ENCODE peak calls at places on chromosome 3, in eight cellular contexts. One of them, this sample, is unnamed.

GRCh38 chr3:104388624-104389023 is 978.1 kb upstream of the ALCAM start:
- DNase-seq in ovary: no peak
- DNase-seq in GM12878: no peak
- DNase-seq in suprapubic skin: no peak
- DNase-seq in right lobe of liver: no peak
- DNase-seq in A549: no peak
- DNase-seq in breast epithelium: no peak
- DNase-seq in IMR-90: peak
- DNase-seq in this sample: no peak

GRCh38 chr3:81602781-81603180 is 158.7 kb downstream of the GBE1 start:
- DNase-seq in ovary: no peak
- DNase-seq in GM12878: no peak
- DNase-seq in suprapubic skin: no peak
- DNase-seq in right lobe of liver: no peak
- DNase-seq in A549: no peak
- DNase-seq in breast epithelium: no peak
- DNase-seq in IMR-90: peak
- DNase-seq in this sample: no peak

GRCh38 chr3:170475091-170475705 is 56.5 kb downstream of the CLDN11 start:
- DNase-seq in ovary: no peak
- DNase-seq in GM12878: no peak
- DNase-seq in suprapubic skin: no peak
- DNase-seq in right lobe of liver: no peak
- DNase-seq in A549: no peak
- DNase-seq in breast epithelium: no peak
- DNase-seq in IMR-90: peak
- DNase-seq in this sample: no peak

GRCh38 chr3:69092030-69092513 is 7.3 kb downstream of the ARL6IP5 start:
- DNase-seq in ovary: no peak
- DNase-seq in GM12878: no peak
- DNase-seq in suprapubic skin: no peak
- DNase-seq in right lobe of liver: no peak
- DNase-seq in A549: no peak
- DNase-seq in breast epithelium: no peak
- DNase-seq in IMR-90: no peak
- DNase-seq in this sample: no peak

GRCh38 chr3:145704020-145704419 is 457.0 kb downstream of the PLOD2 start:
- DNase-seq in ovary: no peak
- DNase-seq in GM12878: no peak
- DNase-seq in suprapubic skin: no peak
- DNase-seq in right lobe of liver: no peak
- DNase-seq in A549: peak
- DNase-seq in breast epithelium: no peak
- DNase-seq in IMR-90: no peak
- DNase-seq in this sample: no peak

GRCh38 chr3:99943931-99944761 is 126.5 kb downstream of the CMSS1 start:
- DNase-seq in ovary: no peak
- DNase-seq in GM12878: no peak
- DNase-seq in suprapubic skin: no peak
- DNase-seq in right lobe of liver: no peak
- DNase-seq in A549: no peak
- DNase-seq in breast epithelium: no peak
- DNase-seq in IMR-90: peak
- DNase-seq in this sample: no peak

GRCh38 chr3:174541708-174542107 is 317.4 kb upstream of the NAALADL2 start:
- DNase-seq in ovary: no peak
- DNase-seq in GM12878: no peak
- DNase-seq in suprapubic skin: no peak
- DNase-seq in right lobe of liver: no peak
- DNase-seq in A549: no peak
- DNase-seq in breast epithelium: no peak
- DNase-seq in IMR-90: peak
- DNase-seq in this sample: no peak

GRCh38 chr3:85935171-85935570 is 976.4 kb downstream of the CADM2 start:
- DNase-seq in ovary: no peak
- DNase-seq in GM12878: no peak
- DNase-seq in suprapubic skin: no peak
- DNase-seq in right lobe of liver: no peak
- DNase-seq in A549: no peak
- DNase-seq in breast epithelium: no peak
- DNase-seq in IMR-90: no peak
- DNase-seq in this sample: no peak

GRCh38 chr3:72763751-72764440 is 84.3 kb downstream of the SHQ1 start:
- DNase-seq in ovary: no peak
- DNase-seq in GM12878: no peak
- DNase-seq in suprapubic skin: no peak
- DNase-seq in right lobe of liver: no peak
- DNase-seq in A549: no peak
- DNase-seq in breast epithelium: no peak
- DNase-seq in IMR-90: no peak
- DNase-seq in this sample: no peak

GRCh38 chr3:123724306-123724705 is 139.5 kb upstream of the HACD2 start:
- DNase-seq in ovary: no peak
- DNase-seq in GM12878: no peak
- DNase-seq in suprapubic skin: no peak
- DNase-seq in right lobe of liver: no peak
- DNase-seq in A549: peak
- DNase-seq in breast epithelium: no peak
- DNase-seq in IMR-90: peak
- DNase-seq in this sample: no peak

GRCh38 chr3:112514527-112515128 is 15.4 kb upstream of the BTLA start:
- DNase-seq in ovary: no peak
- DNase-seq in GM12878: peak
- DNase-seq in suprapubic skin: no peak
- DNase-seq in right lobe of liver: no peak
- DNase-seq in A549: no peak
- DNase-seq in breast epithelium: no peak
- DNase-seq in IMR-90: peak
- DNase-seq in this sample: no peak

GRCh38 chr3:160885791-160886286 is 129.8 kb downstream of the PPM1L start:
- DNase-seq in ovary: no peak
- DNase-seq in GM12878: peak
- DNase-seq in suprapubic skin: no peak
- DNase-seq in right lobe of liver: no peak
- DNase-seq in A549: no peak
- DNase-seq in breast epithelium: no peak
- DNase-seq in IMR-90: peak
- DNase-seq in this sample: peak

GRCh38 chr3:124654470-124654845 is 75.8 kb upstream of the UMPS start:
- DNase-seq in ovary: no peak
- DNase-seq in GM12878: no peak
- DNase-seq in suprapubic skin: no peak
- DNase-seq in right lobe of liver: peak
- DNase-seq in A549: no peak
- DNase-seq in breast epithelium: no peak
- DNase-seq in IMR-90: no peak
- DNase-seq in this sample: no peak

GRCh38 chr3:48633256-48633655 is 2.0 kb downstream of the SLC26A6 start:
- DNase-seq in ovary: no peak
- DNase-seq in GM12878: no peak
- DNase-seq in suprapubic skin: no peak
- DNase-seq in right lobe of liver: no peak
- DNase-seq in A549: no peak
- DNase-seq in breast epithelium: no peak
- DNase-seq in IMR-90: no peak
- DNase-seq in this sample: no peak

GRCh38 chr3:48631516-48632448 is 3.5 kb downstream of the SLC26A6 start:
- DNase-seq in ovary: no peak
- DNase-seq in GM12878: no peak
- DNase-seq in suprapubic skin: no peak
- DNase-seq in right lobe of liver: no peak
- DNase-seq in A549: no peak
- DNase-seq in breast epithelium: no peak
- DNase-seq in IMR-90: no peak
- DNase-seq in this sample: no peak

GRCh38 chr3:48634661-48635221 is 520 bp downstream of the SLC26A6 start:
- DNase-seq in ovary: peak
- DNase-seq in GM12878: peak
- DNase-seq in suprapubic skin: peak
- DNase-seq in right lobe of liver: peak
- DNase-seq in A549: peak
- DNase-seq in breast epithelium: no peak
- DNase-seq in IMR-90: peak
- DNase-seq in this sample: peak

GRCh38 chr3:48635222-48636021 is at the start of gene SLC26A6:
- DNase-seq in ovary: peak
- DNase-seq in GM12878: peak
- DNase-seq in suprapubic skin: peak
- DNase-seq in right lobe of liver: peak
- DNase-seq in A549: peak
- DNase-seq in breast epithelium: peak
- DNase-seq in IMR-90: peak
- DNase-seq in this sample: peak

DNA sequence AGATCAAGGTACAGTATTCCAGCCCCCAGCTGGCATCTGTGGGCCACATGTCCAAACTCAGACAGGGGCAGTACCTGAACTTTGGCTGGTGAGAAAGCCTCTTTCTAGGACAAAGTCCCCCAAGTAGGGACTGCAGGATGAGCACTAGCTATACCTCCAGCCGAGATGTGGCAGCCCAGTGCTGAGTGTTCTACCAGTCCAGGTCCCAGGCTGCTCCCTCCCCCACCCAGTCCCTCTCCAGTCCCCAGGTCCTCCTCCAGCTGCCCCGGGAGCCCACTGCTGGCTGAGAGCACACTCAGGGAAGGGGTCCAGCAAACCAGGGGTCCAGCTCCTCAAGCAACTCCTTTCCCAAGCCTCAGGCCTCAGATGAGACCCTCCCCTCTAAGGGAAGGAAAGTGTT is 1.5 kb downstream of the SLC26A6 start:
- DNase-seq in ovary: no peak
- DNase-seq in GM12878: no peak
- DNase-seq in suprapubic skin: no peak
- DNase-seq in right lobe of liver: no peak
- DNase-seq in A549: no peak
- DNase-seq in breast epithelium: no peak
- DNase-seq in IMR-90: no peak
- DNase-seq in this sample: no peak
- TF ChIP-seq POLR2A in ovary: no peak
- TF ChIP-seq POLR2A in GM12878: no peak
- TF ChIP-seq POLR2A in suprapubic skin: no peak
- TF ChIP-seq POLR2A in right lobe of liver: no peak
- TF ChIP-seq POLR2A in A549: no peak
- TF ChIP-seq POLR2A in breast epithelium: no peak
- TF ChIP-seq POLR2A in IMR-90: no peak
- TF ChIP-seq POLR2A in this sample: no peak

DNA sequence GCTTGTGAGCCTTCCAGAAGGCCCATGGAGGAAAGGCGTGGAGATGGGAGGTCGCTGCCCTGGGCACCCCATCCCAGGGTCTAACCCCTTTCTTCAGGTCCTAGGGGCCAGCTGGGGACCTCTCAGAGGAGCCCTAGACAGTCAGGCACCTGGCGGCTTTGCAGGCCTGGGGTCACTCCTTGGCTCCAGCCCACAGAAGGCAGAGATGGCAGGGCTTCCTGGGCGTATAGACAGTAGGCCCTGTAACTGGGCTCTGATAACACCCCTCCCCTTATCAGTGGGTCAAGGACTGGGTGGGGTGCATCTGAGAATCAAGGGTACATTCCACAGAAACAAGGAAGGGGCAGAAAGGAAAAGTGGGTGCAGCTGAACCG is 16.7 kb downstream of the ZDHHC19 start:
- DNase-seq in ovary: no peak
- DNase-seq in GM12878: no peak
- DNase-seq in suprapubic skin: no peak
- DNase-seq in right lobe of liver: no peak
- DNase-seq in A549: no peak
- DNase-seq in breast epithelium: no peak
- DNase-seq in IMR-90: no peak
- DNase-seq in this sample: no peak
- TF ChIP-seq POLR2A in ovary: no peak
- TF ChIP-seq POLR2A in GM12878: no peak
- TF ChIP-seq POLR2A in suprapubic skin: no peak
- TF ChIP-seq POLR2A in right lobe of liver: no peak
- TF ChIP-seq POLR2A in A549: no peak
- TF ChIP-seq POLR2A in breast epithelium: no peak
- TF ChIP-seq POLR2A in IMR-90: no peak
- TF ChIP-seq POLR2A in this sample: no peak

DNA sequence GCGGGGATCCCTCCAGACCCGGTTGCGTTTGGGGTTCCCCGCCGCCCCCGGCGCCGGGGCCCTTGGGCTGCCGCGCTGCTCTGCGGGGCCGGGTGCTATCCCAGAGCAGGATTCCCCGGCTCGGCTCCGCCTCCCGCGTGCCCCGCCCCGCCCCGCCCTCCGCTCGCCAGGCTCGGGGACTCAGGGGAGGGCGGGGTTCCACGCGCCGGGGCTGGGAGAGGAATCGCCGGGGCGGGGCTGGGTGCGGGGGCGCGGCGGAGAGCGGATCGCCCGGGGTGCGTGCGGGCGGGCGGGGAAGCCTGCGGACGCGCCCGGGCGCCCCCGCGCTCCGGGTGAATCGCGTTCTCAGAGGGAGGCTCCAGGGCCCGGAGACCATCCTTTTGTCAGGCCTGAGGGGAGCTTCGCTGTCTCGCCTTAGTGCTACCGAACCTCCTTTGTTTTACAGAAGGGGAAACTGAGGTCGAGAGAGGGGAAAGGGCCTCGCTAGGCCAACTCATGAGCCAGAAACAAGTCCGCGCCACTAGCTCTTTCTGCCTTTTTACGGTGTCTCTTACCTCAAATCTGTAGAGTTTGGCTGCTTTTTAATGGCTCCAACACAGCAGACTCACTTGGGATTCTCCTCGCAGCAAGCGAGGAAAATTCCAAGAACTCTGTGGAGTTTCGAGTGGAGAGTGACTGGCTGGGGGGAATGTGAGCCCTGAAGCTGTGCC is at the start of gene TMEM158:
- DNase-seq in ovary: peak
- DNase-seq in GM12878: no peak
- DNase-seq in suprapubic skin: peak
- DNase-seq in right lobe of liver: peak
- DNase-seq in A549: peak
- DNase-seq in breast epithelium: peak
- DNase-seq in IMR-90: peak
- DNase-seq in this sample: peak
- TF ChIP-seq POLR2A in ovary: no peak
- TF ChIP-seq POLR2A in GM12878: no peak
- TF ChIP-seq POLR2A in suprapubic skin: no peak
- TF ChIP-seq POLR2A in right lobe of liver: no peak
- TF ChIP-seq POLR2A in A549: peak
- TF ChIP-seq POLR2A in breast epithelium: no peak
- TF ChIP-seq POLR2A in IMR-90: peak
- TF ChIP-seq POLR2A in this sample: peak

GRCh38 chr3:137050281-137050680 is 92.5 kb downstream of the IL20RB start:
- DNase-seq in ovary: no peak
- DNase-seq in GM12878: no peak
- DNase-seq in suprapubic skin: no peak
- DNase-seq in right lobe of liver: no peak
- DNase-seq in A549: no peak
- DNase-seq in breast epithelium: no peak
- DNase-seq in IMR-90: no peak
- DNase-seq in this sample: no peak
- TF ChIP-seq POLR2A in ovary: no peak
- TF ChIP-seq POLR2A in GM12878: no peak
- TF ChIP-seq POLR2A in suprapubic skin: no peak
- TF ChIP-seq POLR2A in right lobe of liver: no peak
- TF ChIP-seq POLR2A in A549: no peak
- TF ChIP-seq POLR2A in breast epithelium: no peak
- TF ChIP-seq POLR2A in IMR-90: no peak
- TF ChIP-seq POLR2A in this sample: no peak

GRCh38 chr3:131361464-131362421 is 19.8 kb upstream of the NUDT16 start:
- DNase-seq in ovary: peak
- DNase-seq in GM12878: peak
- DNase-seq in suprapubic skin: peak
- DNase-seq in right lobe of liver: peak
- DNase-seq in A549: peak
- DNase-seq in breast epithelium: peak
- DNase-seq in IMR-90: peak
- DNase-seq in this sample: no peak
- TF ChIP-seq POLR2A in ovary: no peak
- TF ChIP-seq POLR2A in GM12878: peak
- TF ChIP-seq POLR2A in suprapubic skin: no peak
- TF ChIP-seq POLR2A in right lobe of liver: peak
- TF ChIP-seq POLR2A in A549: no peak
- TF ChIP-seq POLR2A in breast epithelium: no peak
- TF ChIP-seq POLR2A in IMR-90: no peak
- TF ChIP-seq POLR2A in this sample: no peak

This sample was measured in H54.